ENCODE peak calls at places on chromosome 15, in seven cellular contexts. One of them, this sample, is unnamed.

GRCh38 chr15:52006702-52007340 is 12.2 kb upstream of the MAPK6 start:
- DNase-seq in retina: no peak
- DNase-seq in EH: no peak
- DNase-seq in GM10248: no peak
- DNase-seq in NCI-H1092: no peak
- DNase-seq in upper lobe of right lung: peak; percentile 70
- DNase-seq in CD8-positive, alpha-beta memory T cell: no peak
- DNase-seq in this sample: no peak

GRCh38 chr15:75584121-75584520 is 5.0 kb upstream of the PTPN9 start:
- DNase-seq in EH: no peak
- DNase-seq in NCI-H1092: no peak
- DNase-seq in upper lobe of right lung: no peak
- DNase-seq in GM10248: no peak
- DNase-seq in CD8-positive, alpha-beta memory T cell: no peak
- DNase-seq in retina: no peak
- DNase-seq in this sample: peak; percentile 18

GRCh38 chr15:51366911-51367310 is 25.5 kb downstream of the GLDN start:
- DNase-seq in retina: no peak
- DNase-seq in EH: peak; percentile 72
- DNase-seq in upper lobe of right lung: no peak
- DNase-seq in CD8-positive, alpha-beta memory T cell: no peak
- DNase-seq in GM10248: no peak
- DNase-seq in NCI-H1092: no peak
- DNase-seq in this sample: peak; percentile 95

GRCh38 chr15:58641660-58642059 is 107.8 kb downstream of the ADAM10 start:
- DNase-seq in EH: no peak
- DNase-seq in retina: no peak
- DNase-seq in NCI-H1092: no peak
- DNase-seq in upper lobe of right lung: no peak
- DNase-seq in GM10248: no peak
- DNase-seq in CD8-positive, alpha-beta memory T cell: no peak
- DNase-seq in this sample: no peak

GRCh38 chr15:68849477-68849876 is 28.8 kb upstream of the ANP32A start:
- DNase-seq in GM10248: no peak
- DNase-seq in retina: no peak
- DNase-seq in NCI-H1092: no peak
- DNase-seq in CD8-positive, alpha-beta memory T cell: no peak
- DNase-seq in EH: no peak
- DNase-seq in upper lobe of right lung: no peak
- DNase-seq in this sample: no peak

GRCh38 chr15:42401544-42402478 is 42.5 kb downstream of the CAPN3 start:
- DNase-seq in upper lobe of right lung: no peak
- DNase-seq in GM10248: peak; percentile 56
- DNase-seq in NCI-H1092: no peak
- DNase-seq in EH: no peak
- DNase-seq in retina: no peak
- DNase-seq in CD8-positive, alpha-beta memory T cell: no peak
- DNase-seq in this sample: no peak

GRCh38 chr15:57892181-57892580 is 173.3 kb downstream of the ALDH1A2 start:
- DNase-seq in EH: peak; percentile 52
- DNase-seq in retina: no peak
- DNase-seq in GM10248: no peak
- DNase-seq in upper lobe of right lung: no peak
- DNase-seq in NCI-H1092: no peak
- DNase-seq in CD8-positive, alpha-beta memory T cell: no peak
- DNase-seq in this sample: no peak

GRCh38 chr15:97504031-97504430 is 456.5 kb upstream of the ARRDC4 start:
- DNase-seq in EH: no peak
- DNase-seq in CD8-positive, alpha-beta memory T cell: no peak
- DNase-seq in NCI-H1092: no peak
- DNase-seq in upper lobe of right lung: no peak
- DNase-seq in GM10248: no peak
- DNase-seq in retina: no peak
- DNase-seq in this sample: peak; percentile 67

This sample was measured in fibroblast of the aortic adventitia.